ENCODE peak calls at places on chromosomes 13 and 19, in six cellular contexts. W, B, M, F, U and Y are unnamed samples.
A peak's percentile ranks its signal among the peaks of the same experiment; 100 is the strongest.

GRCh38 chr13:76994281-76994680 is 2.4 kb downstream of the CLN5 start:
- DNase-seq in W (no peak), B (peak; percentile 52), M (no peak), F (no peak), U (no peak), Y (no peak)

GRCh38 chr13:91248249-91248648 is 99.2 kb upstream of the MIR17HG start:
- DNase-seq in W (no peak), B (no peak), M (no peak), F (no peak), U (no peak), Y (no peak)

GRCh38 chr19:48837586-48838191 is 1.4 kb upstream of the HSD17B14 start:
- DNase-seq in W (no peak), B (no peak), M (no peak), F (no peak), U (no peak), Y (no peak)

GRCh38 chr19:36605839-36606478 is 846 bp downstream of the ZNF382 start:
- DNase-seq in W (no peak), B (no peak), M (no peak), F (no peak), U (peak; percentile 55), Y (no peak)

GRCh38 chr19:13788991-13789390 is 6.3 kb upstream of the ZSWIM4 start:
- DNase-seq in W (peak; percentile 47), B (peak; percentile 28), M (no peak), F (no peak), U (peak; percentile 49), Y (peak; percentile 49)

GRCh38 chr13:81395368-81395767 is 1054.4 kb upstream of the SPRY2 start:
- DNase-seq in W (no peak), B (no peak), M (no peak), F (no peak), U (no peak), Y (no peak)

GRCh38 chr19:43519436-43520088 is 7.4 kb downstream of the ETHE1 start:
- DNase-seq in W (no peak), B (peak; percentile 93), M (peak; percentile 76), F (peak; percentile 72), U (peak; percentile 90), Y (peak; percentile 92)

GRCh38 chr19:38869836-38870607 is 8.1 kb downstream of the RINL start:
- DNase-seq in W (no peak), B (peak; percentile 44), M (peak; percentile 92), F (peak; percentile 87), U (peak; percentile 94), Y (peak; percentile 39)

GRCh38 chr13:39676315-39676876 is 20.9 kb downstream of the COG6 start:
- DNase-seq in W (no peak), B (peak; percentile 58), M (no peak), F (no peak), U (peak; percentile 57), Y (peak; percentile 60)

GRCh38 chr19:27774337-27774736 is 1438.6 kb downstream of the UQCRFS1 start:
- DNase-seq in W (no peak), B (no peak), M (no peak), F (no peak), U (no peak), Y (no peak)

GRCh38 chr13:100517135-100517534 is 71.5 kb downstream of the GGACT start:
- DNase-seq in W (no peak), B (no peak), M (no peak), F (no peak), U (no peak), Y (no peak)

GRCh38 chr19:3034845-3035541 is 5.9 kb upstream of the TLE2 start:
- DNase-seq in W (no peak), B (peak; percentile 35), M (no peak), F (peak; percentile 37), U (peak; percentile 65), Y (peak; percentile 29)

GRCh38 chr13:113291997-113292862 is 4.8 kb upstream of the LAMP1 start:
- DNase-seq in W (no peak), B (no peak), M (peak; percentile 5), F (peak; percentile 66), U (no peak), Y (no peak)

GRCh38 chr13:110361365-110361911 is 54.4 kb downstream of the COL4A2 start:
- DNase-seq in W (peak; percentile 35), B (no peak), M (no peak), F (peak; percentile 66), U (no peak), Y (no peak)

GRCh38 chr19:48480476-48481190 is 11.5 kb downstream of the CYTH2 start:
- DNase-seq in W (no peak), B (no peak), M (peak; percentile 51), F (no peak), U (no peak), Y (no peak)

GRCh38 chr19:18027151-18027550 is 19.2 kb downstream of the ARRDC2 start:
- DNase-seq in W (no peak), B (no peak), M (no peak), F (no peak), U (no peak), Y (no peak)

GRCh38 chr19:1080360-1081161 is 13.6 kb downstream of the ARHGAP45 start:
- DNase-seq in W (no peak), B (no peak), M (no peak), F (no peak), U (no peak), Y (no peak)

GRCh38 chr13:102694944-102695343 is at the start of gene METTL21C:
- DNase-seq in W (no peak), B (no peak), M (no peak), F (no peak), U (no peak), Y (no peak)

GRCh38 chr13:80157261-80157942 is 183.5 kb downstream of the SPRY2 start:
- DNase-seq in W (no peak), B (peak; percentile 59), M (no peak), F (no peak), U (no peak), Y (no peak)

GRCh38 chr13:99969934-99970760 is 1.4 kb downstream of the ZIC5 start:
- DNase-seq in W (no peak), B (no peak), M (no peak), F (no peak), U (peak; percentile 23), Y (no peak)

GRCh38 chr19:45303269-45304060 is 19.2 kb downstream of the CKM start:
- DNase-seq in W (no peak), B (no peak), M (no peak), F (no peak), U (no peak), Y (no peak)

GRCh38 chr19:55676889-55677505 is 2.0 kb downstream of the EPN1 start:
- DNase-seq in W (no peak), B (peak; percentile 65), M (no peak), F (no peak), U (no peak), Y (no peak)

GRCh38 chr13:110541526-110541920 is 20.0 kb downstream of the RAB20 start:
- DNase-seq in W (no peak), B (peak; percentile 51), M (no peak), F (no peak), U (no peak), Y (no peak)

GRCh38 chr19:49058592-49058991 is 1.0 kb upstream of the CGB7 start:
- DNase-seq in W (no peak), B (peak; percentile 54), M (no peak), F (peak; percentile 54), U (peak; percentile 34), Y (peak; percentile 26)

GRCh38 chr19:33627526-33627925 is 5.8 kb downstream of the CHST8 start:
- DNase-seq in W (no peak), B (no peak), M (no peak), F (no peak), U (no peak), Y (no peak)